ENCODE peak calls at places on chromosomes 2 and 18, in eight cellular contexts. A is CD8-positive, alpha-beta memory T cell; I is MM.1S; C is body of pancreas; G is H9; Q is right lobe of liver; Y is lower lobe of right lung; X is A673. R is an unnamed sample.
A peak's percentile ranks its signal among the peaks of the same experiment; 100 is the strongest.

GRCh38 chr2:95007061-95007609 is 18.4 kb upstream of the MAL start:
- DNase-seq in C (no peak), Y (no peak), Q (peak; percentile 33), I (no peak), G (no peak), A (no peak), X (no peak), R (no peak)

GRCh38 chr2:120898496-120898895 is 162.8 kb downstream of the GLI2 start:
- DNase-seq in X (no peak), Y (no peak), Q (no peak), C (no peak), I (no peak), G (no peak), A (no peak), R (no peak)

GRCh38 chr18:22432672-22433137 is 15.0 kb upstream of the CTAGE1 start:
- DNase-seq in X (peak; percentile 29), Q (peak; percentile 60), G (no peak), C (peak; percentile 85), I (no peak), Y (no peak), A (no peak), R (no peak)

GRCh38 chr2:16626497-16626896 is 39.1 kb downstream of the CYRIA start:
- DNase-seq in Q (no peak), C (no peak), Y (no peak), A (no peak), I (no peak), G (no peak), X (peak; percentile 58), R (no peak)

GRCh38 chr2:84556190-84556589 is 39.9 kb downstream of the DNAH6 start:
- DNase-seq in G (no peak), X (no peak), I (no peak), C (no peak), A (no peak), Q (no peak), Y (no peak), R (no peak)

GRCh38 chr2:43239981-43240761 is 13.8 kb upstream of the ZFP36L2 start:
- DNase-seq in A (no peak), X (no peak), Q (no peak), I (no peak), Y (no peak), G (no peak), C (no peak), R (no peak)

GRCh38 chr2:60426341-60426740 is 127.1 kb downstream of the BCL11A start:
- DNase-seq in X (no peak), G (no peak), Q (no peak), C (no peak), I (no peak), Y (no peak), A (no peak), R (no peak)

GRCh38 chr18:33014060-33014796 is 241.4 kb upstream of the KLHL14 start:
- DNase-seq in G (no peak), A (no peak), C (no peak), Y (no peak), Q (no peak), X (no peak), I (no peak), R (no peak)

GRCh38 chr18:4658804-4659203 is 203.7 kb upstream of the DLGAP1 start:
- DNase-seq in X (no peak), I (no peak), Y (no peak), G (no peak), A (no peak), Q (no peak), C (no peak), R (no peak)

GRCh38 chr18:35477974-35478373 is 19.8 kb downstream of the INO80C start:
- DNase-seq in Q (no peak), I (no peak), Y (no peak), G (no peak), X (no peak), C (no peak), A (no peak), R (no peak)

GRCh38 chr2:159863761-159864160 is 65.8 kb upstream of the CD302 start:
- DNase-seq in I (no peak), A (no peak), G (no peak), X (no peak), Q (no peak), C (no peak), Y (no peak), R (no peak)

GRCh38 chr2:237073552-237073951 is 12.1 kb upstream of the COPS8 start:
- DNase-seq in Q (no peak), A (no peak), I (no peak), X (no peak), Y (no peak), G (no peak), C (no peak), R (no peak)

GRCh38 chr2:134193006-134193405 is 60.9 kb upstream of the MGAT5 start:
- DNase-seq in A (no peak), G (no peak), Q (no peak), C (no peak), I (no peak), Y (no peak), X (no peak), R (no peak)

GRCh38 chr2:239827511-239827865 is 197.7 kb downstream of the NDUFA10 start:
- DNase-seq in Q (peak; percentile 33), I (no peak), A (no peak), Y (no peak), X (no peak), G (peak; percentile 15), C (no peak), R (no peak)

GRCh38 chr18:32911660-32912284 is 138.9 kb upstream of the KLHL14 start:
- DNase-seq in X (no peak), I (no peak), A (no peak), Q (no peak), C (no peak), Y (no peak), G (no peak), R (no peak)

GRCh38 chr2:240136013-240136670 is at the start of gene COPS9:
- DNase-seq in Q (peak; percentile 90), X (peak; percentile 91), A (peak; percentile 76), I (peak; percentile 84), Y (peak; percentile 93), G (peak; percentile 85), C (peak; percentile 85), R (peak; percentile 84)

GRCh38 chr2:239575931-239576445 is 175.2 kb upstream of the HDAC4 start:
- DNase-seq in A (no peak), C (no peak), Q (peak; percentile 34), Y (peak; percentile 21), I (no peak), G (no peak), X (no peak), R (no peak)

GRCh38 chr18:47151457-47151856 is 1.2 kb upstream of the HDHD2 start:
- DNase-seq in C (no peak), X (no peak), Q (no peak), A (no peak), Y (no peak), G (no peak), I (no peak), R (no peak)
- H3K27ac ChIP-seq in C (peak overlapping the region; percentile 87), X (peak overlapping the region; percentile 91), Q (no peak overlapping the region), A (no peak overlapping the region), Y (peak overlapping the region; percentile 89), G (no peak overlapping the region), I (peak overlapping the region; percentile 65), R (peak overlapping the region; percentile 70)

DNA sequence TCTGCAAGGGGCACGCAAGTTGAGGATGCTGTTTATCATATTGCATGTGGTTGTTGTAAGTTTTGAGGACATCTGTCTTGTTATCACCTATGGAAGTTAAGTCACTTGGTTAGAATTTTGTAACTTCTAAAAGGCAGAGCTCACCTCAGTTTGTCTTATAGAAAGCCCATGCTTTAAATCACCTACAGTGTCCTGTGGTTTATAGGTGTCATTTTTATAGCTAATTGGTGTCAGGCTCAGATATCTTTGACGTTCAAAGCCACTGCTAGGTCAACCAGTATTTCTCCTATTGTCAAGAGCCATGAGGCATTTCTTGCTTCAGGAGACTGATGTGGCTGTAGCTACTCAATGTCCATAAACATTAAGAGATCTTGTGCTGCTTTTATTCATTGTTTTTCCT is 16.8 kb downstream of the ZNF532 start:
- DNase-seq in G (no peak), A (no peak), Q (no peak), I (no peak), Y (no peak), C (no peak), X (no peak), R (no peak)
- H3K4me1 ChIP-seq in G (peaks cover 2% of the 10 kb centered on the region), A (no peaks in the 10 kb centered on the region), Q (no peaks in the 10 kb centered on the region), I (peaks cover 2% of the 10 kb centered on the region), Y (peaks cover 8% of the 10 kb centered on the region), C (no peaks in the 10 kb centered on the region), X (peaks cover under 1% of the 10 kb centered on the region), R (no peaks in the 10 kb centered on the region)

DNA sequence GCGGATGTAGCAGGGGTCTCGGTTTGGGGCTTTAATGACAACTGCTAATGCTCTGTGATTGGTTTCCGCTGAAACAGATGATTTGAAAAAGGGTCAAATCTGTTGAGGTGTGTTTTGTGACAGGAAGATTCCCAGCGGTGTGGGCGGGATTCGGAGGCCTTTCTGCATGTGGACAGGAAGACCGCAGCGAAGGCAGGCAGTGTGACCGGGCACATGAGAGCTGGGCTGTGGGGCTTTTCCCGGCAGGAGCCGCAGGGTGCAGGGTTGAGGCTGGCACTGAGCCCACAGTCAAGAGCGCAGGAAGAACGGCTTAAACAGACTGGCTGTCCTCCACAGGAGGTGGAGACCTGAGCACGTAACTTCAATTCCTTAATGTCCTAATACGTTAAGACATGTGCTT is 180.0 kb upstream of the TPO start:
- DNase-seq in Q (no peak), C (no peak), A (no peak), X (peak; percentile 53), Y (peak; percentile 68), G (no peak), I (no peak), R (no peak)
- H3K27ac ChIP-seq in Q (no peak overlapping the region), C (no peak overlapping the region), A (no peak overlapping the region), X (no peak overlapping the region), Y (no peak overlapping the region), G (no peak overlapping the region), I (no peak overlapping the region), R (no peak overlapping the region)

GRCh38 chr2:64402876-64403275 is 51.1 kb upstream of the LGALSL start:
- DNase-seq in I (no peak), Y (no peak), X (no peak), Q (no peak), G (no peak), C (no peak), A (no peak), R (no peak)

GRCh38 chr2:64400103-64400728 is 53.7 kb upstream of the LGALSL start:
- DNase-seq in A (no peak), G (no peak), X (no peak), C (no peak), Y (no peak), Q (no peak), I (no peak), R (no peak)

GRCh38 chr2:64400733-64401500 is 53.0 kb upstream of the LGALSL start:
- DNase-seq in A (no peak), G (no peak), I (no peak), C (no peak), Q (no peak), Y (no peak), X (no peak), R (no peak)

GRCh38 chr2:64403426-64403825 is 50.5 kb upstream of the LGALSL start:
- DNase-seq in G (no peak), Y (no peak), X (no peak), Q (no peak), A (no peak), C (no peak), I (no peak), R (no peak)

DNA sequence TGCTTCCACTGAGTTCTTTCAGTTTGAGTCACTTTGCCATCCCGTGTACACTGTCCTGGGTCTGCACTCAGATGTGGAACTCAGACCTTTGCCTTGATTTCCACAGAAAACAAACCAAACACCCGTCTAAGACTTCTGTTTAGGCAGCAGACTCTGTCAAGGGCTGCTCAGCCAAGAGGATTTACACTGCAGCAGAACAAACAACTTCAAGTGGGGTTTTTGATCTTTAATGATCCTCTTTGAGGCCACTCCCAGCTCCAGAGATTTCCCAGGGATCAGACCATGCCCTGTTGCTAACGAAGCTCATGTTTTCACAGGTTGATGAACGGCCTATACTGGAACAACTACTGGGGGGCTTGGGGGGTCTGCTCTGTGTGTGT is 52.5 kb upstream of the LGALSL start:
- DNase-seq in I (no peak), G (no peak), Y (no peak), C (no peak), X (no peak), Q (no peak), A (no peak), R (no peak)
- H3K4me1 ChIP-seq in I (peaks cover 5% of the 10 kb centered on the region), G (peaks cover 16% of the 10 kb centered on the region), Y (peaks cover 66% of the 10 kb centered on the region), C (peaks cover 38% of the 10 kb centered on the region), X (peaks cover 19% of the 10 kb centered on the region), Q (peaks cover 47% of the 10 kb centered on the region), A (no peaks in the 10 kb centered on the region), R (no peaks in the 10 kb centered on the region)

R was measured in CD4-positive, alpha-beta memory T cell.